ENCODE peak calls at places on chromosomes 2 and 18, in ten cellular contexts. M is colonic mucosa; P is HCT116; G is IMR-90; A is right cardiac atrium; D is CD8-positive, alpha-beta memory T cell; N is thyroid gland; H is ovary; I is fibroblast of lung; U is A549. F is an unnamed sample. For H3K4me1, the result is how much of the 10 kb centered on the place peaks cover.

GRCh38 chr2:16638941-16639340 is 26.7 kb downstream of the CYRIA start:
- DNase-seq in M (no peak), P (no peak), G (no peak), A (no peak), D (no peak), N (no peak), H (no peak), I (no peak), U (no peak), F (peak)

GRCh38 chr2:119818792-119819191 is 59.1 kb downstream of the PTPN4 start:
- DNase-seq in M (no peak), P (no peak), G (no peak), A (no peak), D (no peak), N (no peak), H (no peak), I (no peak), U (no peak), F (no peak)

GRCh38 chr2:39476524-39476923 is 39.4 kb upstream of the MAP4K3 start:
- DNase-seq in M (no peak), P (no peak), G (no peak), A (no peak), D (no peak), N (no peak), H (no peak), I (no peak), U (no peak), F (peak)

GRCh38 chr2:33510589-33510968 is 34.1 kb downstream of the RASGRP3 start:
- DNase-seq in M (no peak), P (no peak), G (peak), A (no peak), D (no peak), N (no peak), H (no peak), I (no peak), U (no peak), F (no peak)

GRCh38 chr2:136206613-136207012 is 88.7 kb upstream of the CXCR4 start:
- DNase-seq in M (no peak), P (no peak), G (no peak), A (no peak), D (no peak), N (peak), H (no peak), I (no peak), U (no peak), F (peak)

GRCh38 chr18:50051288-50051687 is 143.7 kb downstream of the MYO5B start:
- DNase-seq in M (no peak), P (no peak), G (no peak), A (no peak), D (no peak), N (peak), H (no peak), I (no peak), U (peak), F (no peak)

GRCh38 chr2:240208631-240209211 is 68.3 kb upstream of the OTOS start:
- DNase-seq in M (no peak), P (no peak), G (no peak), A (no peak), D (no peak), N (no peak), H (no peak), I (no peak), U (no peak), F (no peak)

GRCh38 chr2:231554748-231555545 is 24.7 kb upstream of the NMUR1 start:
- DNase-seq in M (peak), P (no peak), G (peak), A (peak), D (no peak), N (no peak), H (peak), I (peak), U (peak), F (no peak)

GRCh38 chr2:20609349-20609994 is 41.4 kb downstream of the HS1BP3 start:
- DNase-seq in M (no peak), P (no peak), G (peak), A (no peak), D (no peak), N (peak), H (peak), I (peak), U (no peak), F (no peak)

GRCh38 chr2:66495788-66496640 is 61.1 kb downstream of the MEIS1 start:
- DNase-seq in M (peak), P (no peak), G (peak), A (peak), D (no peak), N (peak), H (peak), I (peak), U (peak), F (no peak)

GRCh38 chr2:241502281-241502680 is 6.1 kb downstream of the STK25 start:
- DNase-seq in M (no peak), P (no peak), G (no peak), A (no peak), D (no peak), N (no peak), H (no peak), I (no peak), U (no peak), F (no peak)

GRCh38 chr2:2321250-2321545 is 9.9 kb downstream of the MYT1L start:
- DNase-seq in M (no peak), P (no peak), G (no peak), A (no peak), D (no peak), N (no peak), H (no peak), I (no peak), U (no peak), F (no peak)

GRCh38 chr2:80737047-80737446 is 432.5 kb upstream of the LRRTM1 start:
- DNase-seq in M (no peak), P (no peak), G (no peak), A (no peak), D (no peak), N (no peak), H (no peak), I (no peak), U (no peak), F (peak)

GRCh38 chr2:113201496-113202304 is 27.9 kb downstream of the PSD4 start:
- DNase-seq in M (no peak), P (no peak), G (no peak), A (no peak), D (no peak), N (no peak), H (no peak), I (no peak), U (no peak), F (no peak)

GRCh38 chr2:39015424-39015823 is 105.4 kb downstream of the SOS1 start:
- DNase-seq in M (no peak), P (no peak), G (no peak), A (no peak), D (no peak), N (no peak), H (no peak), I (no peak), U (no peak), F (no peak)

DNA sequence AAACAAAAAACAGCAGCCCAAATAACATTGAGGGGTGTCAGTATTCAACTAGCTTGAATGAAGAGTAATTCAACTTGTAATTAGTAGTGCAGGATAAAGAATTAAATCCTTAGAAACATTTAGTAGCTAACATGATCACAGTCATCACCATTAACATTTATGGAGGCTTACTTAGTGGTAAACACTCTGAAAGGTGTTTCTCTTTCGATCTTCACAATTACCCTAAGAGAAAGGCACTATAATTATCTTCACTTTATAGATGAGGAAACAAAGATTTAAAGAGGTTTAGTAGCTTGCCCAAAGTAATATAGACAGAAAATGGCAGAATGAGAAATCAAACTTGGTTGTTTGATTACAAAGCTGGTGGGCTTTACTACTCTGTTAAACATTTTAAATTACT is 81.5 kb downstream of the GAREM1 start:
- DNase-seq in M (no peak), P (no peak), G (no peak), A (no peak), D (no peak), N (no peak), H (no peak), I (no peak), U (no peak), F (no peak)
- H3K4me1 ChIP-seq in M (under half), P (under half), G (under half), A (under half), D (under half), N (under half), H (under half), I (under half), U (under half), F (under half)

GRCh38 chr2:10414591-10414990 is 33.5 kb downstream of the ODC1 start:
- DNase-seq in M (no peak), P (no peak), G (peak), A (peak), D (no peak), N (no peak), H (no peak), I (no peak), U (no peak), F (no peak)
- H3K4me1 ChIP-seq in M (under half), P (under half), G (under half), A (under half), D (under half), N (under half), H (under half), I (under half), U (under half), F (under half)

GRCh38 chr2:197431858-197432257 is 3.0 kb downstream of the SF3B1 start:
- DNase-seq in M (no peak), P (no peak), G (no peak), A (no peak), D (no peak), N (no peak), H (no peak), I (no peak), U (no peak), F (no peak)
- H3K4me1 ChIP-seq in M (under half), P (under half), G (under half), A (under half), D (half or more), N (under half), H (under half), I (under half), U (under half), F (half or more)

GRCh38 chr2:10378189-10378588 is 69.9 kb downstream of the ODC1 start:
- DNase-seq in M (no peak), P (no peak), G (no peak), A (no peak), D (peak), N (no peak), H (no peak), I (no peak), U (no peak), F (peak)
- H3K4me1 ChIP-seq in M (under half), P (under half), G (under half), A (under half), D (half or more), N (under half), H (under half), I (under half), U (under half), F (half or more)

DNA sequence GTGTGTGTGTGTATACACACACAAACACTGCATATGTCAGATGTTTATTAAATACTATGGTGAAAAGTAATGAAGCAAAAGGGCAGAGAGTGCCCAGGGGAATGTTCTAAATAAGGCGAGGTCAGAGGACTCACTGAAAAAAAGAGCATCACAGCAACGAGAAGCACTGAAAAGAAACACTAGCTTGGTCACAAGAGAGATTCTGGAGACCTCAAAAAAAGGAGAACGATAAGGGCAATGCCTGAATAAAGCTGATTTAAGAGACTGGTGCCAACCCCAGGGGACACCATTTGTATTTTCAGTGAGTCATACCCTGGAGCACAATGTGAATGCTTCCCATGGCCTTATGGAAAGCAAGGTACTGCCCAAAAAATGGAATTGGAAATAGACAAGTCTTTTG is 14.5 kb downstream of the SLC40A1 start:
- DNase-seq in M (no peak), P (no peak), G (no peak), A (no peak), D (no peak), N (no peak), H (no peak), I (peak), U (no peak), F (no peak)
- H3K4me1 ChIP-seq in M (under half), P (under half), G (under half), A (under half), D (under half), N (under half), H (under half), I (under half), U (under half), F (under half)

GRCh38 chr2:160407393-160408204 is 86.0 kb downstream of the RBMS1 start:
- DNase-seq in M (peak), P (no peak), G (peak), A (peak), D (peak), N (peak), H (peak), I (peak), U (peak), F (peak)

GRCh38 chr2:160408575-160409291 is 84.9 kb downstream of the RBMS1 start:
- DNase-seq in M (no peak), P (no peak), G (no peak), A (peak), D (no peak), N (no peak), H (no peak), I (no peak), U (peak), F (no peak)

GRCh38 chr2:160411167-160411566 is 82.4 kb downstream of the RBMS1 start:
- DNase-seq in M (no peak), P (no peak), G (no peak), A (no peak), D (no peak), N (no peak), H (no peak), I (no peak), U (no peak), F (peak)

GRCh38 chr2:160408205-160408561 is 85.4 kb downstream of the RBMS1 start:
- DNase-seq in M (peak), P (no peak), G (no peak), A (no peak), D (no peak), N (no peak), H (no peak), I (no peak), U (no peak), F (no peak)

GRCh38 chr2:160409480-160409879 is 84.1 kb downstream of the RBMS1 start:
- DNase-seq in M (no peak), P (no peak), G (no peak), A (no peak), D (no peak), N (no peak), H (no peak), I (no peak), U (no peak), F (no peak)
- H3K4me1 ChIP-seq in M (under half), P (under half), G (under half), A (under half), D (half or more), N (under half), H (under half), I (under half), U (under half), F (under half)